ENCODE peak calls at places on chromosome 15, in ten cellular contexts. T is mesenchymal stem cell; D is hippocampal formation; E is amniotic stem cell; F is bronchial epithelial cell; C is HFFc6; L is stimulated activated CD8-positive, alpha-beta memory T cell treated with anti-CD3 and anti-CD28 coated beads, Interleukin-4, amount 100 ng/mL, for 1 hour; B is LoVo; R is foreskin fibroblast; O is H54. X is an unnamed sample.

GRCh38 chr15:98898122-98898521 is 109.5 kb downstream of the PGPEP1L start:
- DNase-seq in T (peak), D (no peak), E (no peak), F (no peak), C (no peak), L (no peak), B (no peak), R (no peak), O (no peak), X (no peak)

GRCh38 chr15:23384371-23384770 is 29.8 kb downstream of the GOLGA8S start:
- DNase-seq in T (no peak), D (no peak), E (no peak), F (no peak), C (no peak), L (no peak), B (no peak), R (no peak), O (no peak), X (no peak)

GRCh38 chr15:76533995-76534394 is 197.4 kb downstream of the ISL2 start:
- DNase-seq in T (peak), D (no peak), E (no peak), F (no peak), C (no peak), L (no peak), B (no peak), R (no peak), O (no peak), X (no peak)

GRCh38 chr15:22229971-22230815 is 149.9 kb downstream of the OR4M2 start:
- DNase-seq in T (no peak), D (no peak), E (no peak), F (no peak), C (no peak), L (no peak), B (no peak), R (no peak), O (no peak), X (no peak)

GRCh38 chr15:38613085-38613484 is 48.5 kb upstream of the RASGRP1 start:
- DNase-seq in T (no peak), D (no peak), E (no peak), F (no peak), C (no peak), L (no peak), B (no peak), R (no peak), O (no peak), X (no peak)

GRCh38 chr15:78997981-78998499 is 53.2 kb upstream of the CTSH start:
- DNase-seq in T (no peak), D (no peak), E (no peak), F (no peak), C (no peak), L (no peak), B (no peak), R (no peak), O (no peak), X (no peak)

GRCh38 chr15:73650387-73651126 is 17.4 kb upstream of the NPTN start:
- DNase-seq in T (peak), D (no peak), E (peak), F (peak), C (peak), L (no peak), B (no peak), R (peak), O (no peak), X (peak)

GRCh38 chr15:69661871-69662667 is 209.5 kb downstream of the RPLP1 start:
- DNase-seq in T (no peak), D (no peak), E (no peak), F (no peak), C (no peak), L (no peak), B (no peak), R (no peak), O (no peak), X (no peak)

GRCh38 chr15:74337607-74338211 is 29.7 kb downstream of the CYP11A1 start:
- DNase-seq in T (no peak), D (no peak), E (no peak), F (no peak), C (no peak), L (no peak), B (no peak), R (no peak), O (no peak), X (no peak)

X was measured in Kasumi-1.